ENCODE peak calls at places on chromosomes 6 and 20, in seven cellular contexts. S is heart left ventricle, B is posterior cingulate gyrus, M is cardiac septum, Z is left lobe of liver, Q is HTR-8/SVneo, E is hippocampal formation. O is an unnamed sample.

GRCh38 chr6:169169375-169169774 is 84.3 kb downstream of the THBS2 start:
- DNase-seq in S (no peak), B (no peak), M (no peak), Z (peak), Q (no peak), E (no peak), O (no peak)

GRCh38 chr6:11282245-11282644 is 49.8 kb upstream of the NEDD9 start:
- DNase-seq in S (no peak), B (no peak), M (no peak), Z (no peak), Q (no peak), E (no peak), O (no peak)

GRCh38 chr20:36856691-36857635 is 19.0 kb upstream of the TLDC2 start:
- DNase-seq in S (peak), B (no peak), M (no peak), Z (no peak), Q (no peak), E (no peak), O (no peak)

GRCh38 chr6:30914076-30914853 is at the start of gene VARS2:
- DNase-seq in S (peak), B (peak), M (peak), Z (peak), Q (peak), E (peak), O (peak)

GRCh38 chr6:10316327-10316726 is 98.5 kb downstream of the TFAP2A start:
- DNase-seq in S (no peak), B (peak), M (no peak), Z (no peak), Q (peak), E (peak), O (no peak)

GRCh38 chr6:32967151-32968091 is 973 bp upstream of the BRD2 start:
- DNase-seq in S (no peak), B (no peak), M (no peak), Z (peak), Q (peak), E (peak), O (no peak)

GRCh38 chr20:58575776-58576589 is 60.8 kb upstream of the APCDD1L start:
- DNase-seq in S (no peak), B (no peak), M (no peak), Z (no peak), Q (no peak), E (no peak), O (no peak)

GRCh38 chr6:92623441-92623840 is 795.9 kb downstream of the EPHA7 start:
- DNase-seq in S (no peak), B (no peak), M (no peak), Z (no peak), Q (no peak), E (no peak), O (no peak)

O was measured in substantia nigra.